ENCODE peak calls at places on chromosomes 7 and 10, in nine cellular contexts. W, S, O, Z, E, L, U, I and F are unnamed samples.
A peak's percentile ranks its signal among the peaks of the same experiment; 100 is the strongest.

GRCh38 chr7:39948375-39948774 is 1.7 kb upstream of the CDK13 start:
- DNase-seq in S (peak; percentile 7), O (no peak), W (no peak), L (no peak), U (peak; percentile 54), E (no peak), Z (peak; percentile 77), I (no peak), F (no peak)

GRCh38 chr7:18780266-18780665 is 284.7 kb downstream of the HDAC9 start:
- DNase-seq in L (no peak), I (no peak), U (no peak), S (no peak), W (no peak), E (no peak), Z (no peak), O (no peak), F (no peak)

GRCh38 chr7:112410087-112410486 is 40.2 kb upstream of the IFRD1 start:
- DNase-seq in U (no peak), W (no peak), E (peak; percentile 69), L (no peak), I (no peak), O (no peak), S (no peak), Z (no peak), F (no peak)

GRCh38 chr7:148698397-148699023 is at the start of gene CUL1:
- DNase-seq in U (peak; percentile 91), Z (peak; percentile 97), L (peak; percentile 39), I (no peak), W (peak; percentile 93), E (peak; percentile 70), S (peak; percentile 91), O (peak; percentile 83), F (peak; percentile 87)

GRCh38 chr7:48094861-48095293 is 5.8 kb downstream of the UPP1 start:
- DNase-seq in U (no peak), W (no peak), Z (no peak), I (no peak), S (no peak), O (no peak), L (no peak), E (peak; percentile 51), F (no peak)

GRCh38 chr10:10591682-10592412 is 425.8 kb upstream of the CELF2 start:
- DNase-seq in Z (no peak), E (peak; percentile 41), I (no peak), O (no peak), U (no peak), S (no peak), W (no peak), L (no peak), F (peak; percentile 20)

GRCh38 chr10:6348091-6348862 is 145.5 kb downstream of the PFKFB3 start:
- DNase-seq in U (peak; percentile 92), W (peak; percentile 65), E (no peak), O (no peak), L (no peak), I (no peak), S (no peak), Z (peak; percentile 92), F (no peak)

GRCh38 chr7:99791667-99792356 is 7.8 kb upstream of the CYP3A4 start:
- DNase-seq in I (no peak), L (no peak), Z (no peak), E (no peak), W (no peak), U (no peak), O (no peak), S (no peak), F (no peak)

GRCh38 chr10:88116491-88116890 is 253.1 kb downstream of the PTEN start:
- DNase-seq in L (no peak), I (no peak), U (peak; percentile 18), W (no peak), O (no peak), Z (no peak), E (no peak), S (no peak), F (no peak)

GRCh38 chr7:142384508-142384922 is 126.7 kb upstream of the PRSS58 start:
- DNase-seq in L (no peak), W (peak; percentile 52), U (no peak), E (peak; percentile 12), O (no peak), Z (no peak), S (no peak), I (no peak), F (no peak)

GRCh38 chr7:1402110-1402790 is 57.0 kb downstream of the MICALL2 start:
- DNase-seq in Z (no peak), L (no peak), W (no peak), E (no peak), I (no peak), O (no peak), S (no peak), U (no peak), F (no peak)

GRCh38 chr7:151062399-151063211 is 3.2 kb downstream of the SLC4A2 start:
- DNase-seq in E (peak; percentile 59), S (peak; percentile 95), I (no peak), U (no peak), O (peak; percentile 62), Z (no peak), L (peak; percentile 97), W (peak; percentile 80), F (peak; percentile 91)

GRCh38 chr7:150945853-150946825 is 32.0 kb downstream of the KCNH2 start:
- DNase-seq in I (no peak), W (peak; percentile 54), O (no peak), S (peak; percentile 17), L (no peak), Z (peak; percentile 71), U (no peak), E (no peak), F (peak; percentile 22)

GRCh38 chr7:116097365-116098009 is 66.9 kb upstream of the TFEC start:
- DNase-seq in Z (no peak), W (no peak), I (no peak), U (no peak), L (peak; percentile 53), E (peak; percentile 22), S (no peak), O (no peak), F (no peak)

GRCh38 chr10:106682175-106682574 is 482.3 kb downstream of the SORCS1 start:
- DNase-seq in U (no peak), L (no peak), S (peak; percentile 7), E (no peak), W (no peak), Z (no peak), O (no peak), I (no peak), F (no peak)

GRCh38 chr10:50375051-50375452 is 123.7 kb upstream of the ASAH2 start:
- DNase-seq in U (no peak), W (no peak), Z (no peak), S (no peak), O (no peak), I (no peak), E (no peak), L (no peak), F (no peak)

GRCh38 chr10:28120043-28120749 is 121.3 kb upstream of the ODAD2 start:
- DNase-seq in S (no peak), L (no peak), U (no peak), I (no peak), W (no peak), Z (no peak), E (peak; percentile 71), O (peak; percentile 44), F (no peak)

GRCh38 chr7:148987751-148988512 is 40.4 kb downstream of the PDIA4 start:
- DNase-seq in S (peak; percentile 44), I (no peak), E (no peak), O (no peak), W (no peak), U (no peak), Z (peak; percentile 75), L (no peak), F (no peak)

DNA sequence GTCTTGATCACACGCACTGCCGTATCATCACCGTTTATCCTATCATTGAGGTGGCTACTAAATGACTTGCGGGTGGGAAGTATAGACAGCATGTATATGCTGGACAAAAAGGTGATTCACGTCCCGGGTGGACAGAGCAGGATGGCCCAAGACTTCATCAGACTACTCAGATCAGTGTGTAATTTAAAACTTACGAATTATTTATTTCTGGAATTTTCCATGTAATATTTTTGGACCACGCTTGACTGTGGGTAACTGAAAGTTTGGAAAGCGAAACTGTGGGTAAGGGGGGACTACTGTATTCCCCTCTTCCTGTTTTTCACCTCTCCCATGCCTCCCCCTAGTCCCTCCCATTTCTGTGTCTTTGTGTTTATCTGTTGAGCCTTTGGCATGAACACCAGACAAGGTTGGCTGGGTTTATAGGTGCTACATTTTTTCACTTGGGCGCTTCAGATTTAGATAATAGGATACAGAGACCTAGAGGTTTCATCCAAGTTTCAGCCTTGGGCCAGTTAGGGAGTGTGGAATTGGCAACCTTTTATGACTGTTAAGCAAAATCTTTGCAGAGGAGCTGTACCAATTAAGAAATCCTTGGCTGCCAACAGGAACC is 55.8 kb downstream of the RBM20 start:
- DNase-seq in W (no peak), O (no peak), L (no peak), E (no peak), U (no peak), S (no peak), Z (no peak), I (no peak), F (no peak)
- TF ChIP-seq CTCF in W (no peak), O (no peak), L (no peak), E (no peak), U (no peak), S (no peak), Z (no peak), I (no peak), F (no peak)

GRCh38 chr10:72215611-72216549 is at the start of the genes ANAPC16 and ASCC1:
- DNase-seq in O (peak; percentile 97), E (peak; percentile 93), L (peak; percentile 86), S (peak; percentile 94), W (peak; percentile 94), I (peak; percentile 80), U (peak; percentile 96), Z (peak; percentile 99), F (peak; percentile 92)
- TF ChIP-seq CTCF in O (peak; percentile 32), E (no peak), L (no peak), S (no peak), W (no peak), I (no peak), U (no peak), Z (no peak), F (no peak)

DNA sequence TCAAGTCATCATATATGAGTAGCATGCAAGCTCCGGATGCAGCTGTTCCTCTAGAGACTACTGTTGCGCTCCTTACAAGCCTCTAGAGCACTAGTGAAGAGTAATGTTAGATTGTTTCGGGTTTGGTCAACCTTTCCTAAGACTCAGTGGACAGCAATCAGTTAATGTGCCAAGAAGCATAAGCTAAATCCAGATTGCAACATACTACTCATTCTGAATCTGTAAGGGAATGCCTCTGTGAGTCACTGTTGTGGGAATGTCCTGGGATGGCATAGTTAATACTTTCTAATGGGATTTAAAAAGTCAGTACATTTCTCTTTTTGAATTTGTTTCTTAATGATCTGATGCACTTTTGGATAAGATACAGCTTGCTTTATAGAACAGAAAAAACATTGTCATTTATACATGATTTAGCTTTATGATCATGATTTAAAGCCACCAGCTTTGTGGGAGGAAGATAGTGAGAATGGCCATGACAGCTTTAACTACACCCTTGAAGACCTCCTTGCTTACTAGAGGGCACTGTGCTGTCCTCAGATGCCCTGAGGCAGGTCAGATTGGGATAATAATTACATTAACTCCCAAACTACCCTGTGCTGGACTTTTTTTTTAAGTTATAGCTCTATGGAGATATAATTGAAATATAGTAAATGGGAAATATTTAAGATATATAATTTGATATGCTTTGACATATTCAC is 138.4 kb downstream of the SDK1 start:
- DNase-seq in O (no peak), I (peak; percentile 91), L (peak; percentile 60), E (peak; percentile 99), Z (no peak), W (no peak), S (peak; percentile 50), U (no peak), F (no peak)
- TF ChIP-seq CTCF in O (no peak), I (no peak), L (no peak), E (no peak), Z (no peak), W (no peak), S (no peak), U (no peak), F (no peak)

GRCh38 chr7:44565795-44566559 is 7.7 kb downstream of the DDX56 start:
- DNase-seq in U (no peak), L (no peak), I (no peak), W (no peak), S (no peak), E (no peak), O (no peak), Z (peak; percentile 71), F (no peak)
- TF ChIP-seq CTCF in U (no peak), L (peak; percentile 15), I (no peak), W (no peak), S (no peak), E (no peak), O (no peak), Z (peak; percentile 49), F (peak; percentile 67)